ENCODE peak calls at places on chromosomes 1 and 21, in ten cellular contexts. V, D, O, L, X, U, A, J, I and Z are unnamed samples.

GRCh38 chr1:31788825-31789256 is 24.7 kb upstream of the ADGRB2 start:
- DNase-seq in V (no peak), D (peak; percentile 91), O (peak; percentile 39), L (peak; percentile 76), X (peak; percentile 66), U (peak; percentile 49), A (no peak), J (peak; percentile 74), I (peak; percentile 80), Z (no peak)

GRCh38 chr21:42162831-42163510 is 56.0 kb upstream of the ABCG1 start:
- DNase-seq in V (no peak), D (no peak), O (no peak), L (no peak), X (no peak), U (no peak), A (no peak), J (no peak), I (no peak), Z (no peak)

GRCh38 chr1:8740034-8740449 is 77.4 kb downstream of the RERE start:
- DNase-seq in V (no peak), D (peak; percentile 63), O (no peak), L (no peak), X (peak; percentile 57), U (no peak), A (peak; percentile 24), J (no peak), I (peak; percentile 88), Z (no peak)

GRCh38 chr1:228008391-228009115 is 1.8 kb downstream of the WNT3A start:
- DNase-seq in V (no peak), D (no peak), O (no peak), L (no peak), X (no peak), U (no peak), A (no peak), J (no peak), I (no peak), Z (no peak)

GRCh38 chr1:92482665-92483441 is 3.9 kb downstream of the GFI1 start:
- DNase-seq in V (no peak), D (peak; percentile 30), O (no peak), L (peak; percentile 10), X (no peak), U (no peak), A (peak; percentile 12), J (no peak), I (no peak), Z (no peak)

GRCh38 chr1:43521716-43522115 is 9.0 kb upstream of the PTPRF start:
- DNase-seq in V (no peak), D (no peak), O (no peak), L (no peak), X (no peak), U (no peak), A (no peak), J (no peak), I (no peak), Z (no peak)

GRCh38 chr1:14539953-14540563 is 58.4 kb upstream of the KAZN start:
- DNase-seq in V (no peak), D (no peak), O (no peak), L (no peak), X (no peak), U (no peak), A (no peak), J (no peak), I (no peak), Z (no peak)

GRCh38 chr1:84505167-84506001 is 802 bp upstream of the SPATA1 start:
- DNase-seq in V (peak; percentile 24), D (peak; percentile 71), O (no peak), L (peak; percentile 67), X (peak; percentile 70), U (peak; percentile 59), A (no peak), J (peak; percentile 8), I (peak; percentile 8), Z (no peak)

GRCh38 chr1:234143681-234144080 is 229.6 kb upstream of the COA6 start:
- DNase-seq in V (no peak), D (no peak), O (no peak), L (no peak), X (no peak), U (no peak), A (no peak), J (no peak), I (no peak), Z (no peak)

GRCh38 chr1:26530540-26530897 is 958 bp downstream of the RPS6KA1 start:
- DNase-seq in V (no peak), D (no peak), O (no peak), L (no peak), X (peak; percentile 47), U (no peak), A (no peak), J (no peak), I (no peak), Z (no peak)